ENCODE peak calls at places on chromosomes 11 and 22, in four cellular contexts. One of them, this sample, is unnamed.

GRCh38 chr22:19759459-19759993 is 1.1 kb upstream of the TBX1 start:
- DNase-seq in left lung: peak
- DNase-seq in psoas muscle: no peak
- DNase-seq in suprapubic skin: no peak
- DNase-seq in this sample: no peak

GRCh38 chr11:95569207-95569606 is 220.4 kb downstream of the FAM76B start:
- DNase-seq in psoas muscle: no peak
- DNase-seq in suprapubic skin: no peak
- DNase-seq in left lung: no peak
- DNase-seq in this sample: no peak

GRCh38 chr11:79304599-79305212 is 136.1 kb downstream of the TENM4 start:
- DNase-seq in psoas muscle: no peak
- DNase-seq in left lung: no peak
- DNase-seq in suprapubic skin: no peak
- DNase-seq in this sample: peak

GRCh38 chr11:11456896-11457295 is 103.8 kb upstream of the CSNK2A3 start:
- DNase-seq in psoas muscle: no peak
- DNase-seq in suprapubic skin: no peak
- DNase-seq in left lung: no peak
- DNase-seq in this sample: no peak

GRCh38 chr11:34454308-34455032 is 15.7 kb downstream of the CAT start:
- DNase-seq in suprapubic skin: no peak
- DNase-seq in left lung: no peak
- DNase-seq in psoas muscle: no peak
- DNase-seq in this sample: no peak

GRCh38 chr11:103085758-103086365 is 6.1 kb downstream of the DCUN1D5 start:
- DNase-seq in suprapubic skin: no peak
- DNase-seq in psoas muscle: no peak
- DNase-seq in left lung: no peak
- DNase-seq in this sample: no peak

GRCh38 chr11:3916962-3917361 is 61.5 kb downstream of the STIM1 start:
- DNase-seq in suprapubic skin: no peak
- DNase-seq in psoas muscle: no peak
- DNase-seq in left lung: no peak
- DNase-seq in this sample: no peak

GRCh38 chr11:115155978-115156377 is 348.2 kb downstream of the CADM1 start:
- DNase-seq in suprapubic skin: no peak
- DNase-seq in psoas muscle: no peak
- DNase-seq in left lung: no peak
- DNase-seq in this sample: no peak

GRCh38 chr11:118098996-118099837 is 12.5 kb upstream of the SMIM35 start:
- DNase-seq in suprapubic skin: no peak
- DNase-seq in left lung: no peak
- DNase-seq in psoas muscle: no peak
- DNase-seq in this sample: no peak

GRCh38 chr11:17988465-17988864 is 24.4 kb downstream of the SERGEF start:
- DNase-seq in psoas muscle: no peak
- DNase-seq in left lung: no peak
- DNase-seq in suprapubic skin: no peak
- DNase-seq in this sample: no peak

GRCh38 chr11:107705027-107705426 is 6.8 kb downstream of the SLN start:
- DNase-seq in suprapubic skin: no peak
- DNase-seq in left lung: no peak
- DNase-seq in psoas muscle: no peak
- DNase-seq in this sample: no peak

GRCh38 chr11:127136438-127136837 is 135.9 kb upstream of the KIRREL3 start:
- DNase-seq in suprapubic skin: no peak
- DNase-seq in left lung: no peak
- DNase-seq in psoas muscle: no peak
- DNase-seq in this sample: no peak
- TF ChIP-seq CTCF in suprapubic skin: no peak
- TF ChIP-seq CTCF in left lung: no peak
- TF ChIP-seq CTCF in psoas muscle: no peak
- TF ChIP-seq CTCF in this sample: no peak

GRCh38 chr11:9094420-9094819 is 3.0 kb upstream of the SCUBE2 start:
- DNase-seq in left lung: no peak
- DNase-seq in psoas muscle: no peak
- DNase-seq in suprapubic skin: no peak
- DNase-seq in this sample: no peak

GRCh38 chr11:9096427-9096826 is 5.0 kb upstream of the SCUBE2 start:
- DNase-seq in psoas muscle: no peak
- DNase-seq in suprapubic skin: no peak
- DNase-seq in left lung: no peak
- DNase-seq in this sample: no peak

GRCh38 chr11:9092085-9092484 is 686 bp upstream of the SCUBE2 start:
- DNase-seq in suprapubic skin: no peak
- DNase-seq in left lung: no peak
- DNase-seq in psoas muscle: no peak
- DNase-seq in this sample: no peak

GRCh38 chr11:9092846-9093778 is 1.7 kb upstream of the SCUBE2 start:
- DNase-seq in left lung: no peak
- DNase-seq in suprapubic skin: no peak
- DNase-seq in psoas muscle: no peak
- DNase-seq in this sample: no peak

DNA sequence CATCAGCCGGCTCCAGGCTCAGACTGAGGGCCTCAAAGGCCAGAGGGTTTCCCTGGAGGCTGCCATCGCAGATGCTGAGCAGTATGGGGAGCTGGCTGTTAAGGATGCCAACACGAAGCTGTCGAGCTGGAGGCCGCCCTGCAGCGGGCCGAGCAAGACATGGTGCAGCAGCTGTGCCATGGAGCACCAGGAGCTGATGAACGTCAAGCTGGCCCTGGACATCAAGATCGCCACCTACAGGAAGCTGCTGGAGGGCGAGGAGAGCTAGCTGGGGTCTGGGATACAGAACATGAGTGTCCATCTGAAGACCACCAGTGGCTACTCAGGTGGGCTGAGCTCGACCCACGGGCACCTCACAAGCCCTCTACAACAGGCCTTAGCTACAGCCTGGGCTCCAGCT is 4.0 kb upstream of the SCUBE2 start:
- DNase-seq in psoas muscle: no peak
- DNase-seq in left lung: no peak
- DNase-seq in suprapubic skin: no peak
- DNase-seq in this sample: no peak
- TF ChIP-seq CTCF in psoas muscle: no peak
- TF ChIP-seq CTCF in left lung: no peak
- TF ChIP-seq CTCF in suprapubic skin: no peak
- TF ChIP-seq CTCF in this sample: peak

DNA sequence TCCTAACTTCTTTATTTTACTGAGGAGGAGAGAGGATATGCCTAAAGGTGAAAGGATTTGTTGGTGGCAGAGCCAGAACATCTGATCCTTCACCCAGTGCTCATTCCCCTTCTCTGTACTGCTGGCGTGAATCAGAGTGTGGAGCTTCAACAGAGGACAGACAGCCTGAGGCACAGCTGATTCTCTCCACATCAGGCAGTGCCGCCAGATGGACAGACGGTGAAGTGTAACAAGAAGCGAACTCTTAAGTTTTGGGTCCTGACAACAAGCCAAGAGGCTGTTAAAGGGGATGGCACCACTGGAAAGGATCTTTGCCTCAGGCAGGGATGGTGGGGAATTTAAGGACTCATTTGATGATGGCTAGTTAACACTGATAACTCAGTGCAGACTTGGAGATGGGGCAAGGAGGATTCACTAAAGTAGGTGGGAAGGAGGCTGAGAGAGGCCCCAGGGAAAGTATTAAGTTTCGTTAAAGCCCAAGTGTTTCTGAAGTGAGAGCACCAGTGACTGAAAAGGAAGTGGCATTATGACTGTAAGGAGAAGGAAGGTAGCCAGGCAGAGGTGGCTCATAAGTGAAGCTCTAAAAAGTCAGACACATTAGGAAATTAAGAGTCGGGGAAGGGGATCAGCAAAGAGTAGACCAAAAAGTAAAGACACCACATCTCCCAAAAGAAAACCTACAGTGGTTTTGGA is 81.3 kb downstream of the CLPB start:
- DNase-seq in left lung: no peak
- DNase-seq in psoas muscle: no peak
- DNase-seq in suprapubic skin: no peak
- DNase-seq in this sample: peak
- TF ChIP-seq CTCF in left lung: no peak
- TF ChIP-seq CTCF in psoas muscle: no peak
- TF ChIP-seq CTCF in suprapubic skin: no peak
- TF ChIP-seq CTCF in this sample: peak

GRCh38 chr11:44658451-44658850 is 68.3 kb upstream of the TSPAN18 start:
- DNase-seq in suprapubic skin: no peak
- DNase-seq in left lung: no peak
- DNase-seq in psoas muscle: no peak
- DNase-seq in this sample: no peak
- TF ChIP-seq CTCF in suprapubic skin: no peak
- TF ChIP-seq CTCF in left lung: no peak
- TF ChIP-seq CTCF in psoas muscle: no peak
- TF ChIP-seq CTCF in this sample: peak

GRCh38 chr22:48973694-48974041 is 854.0 kb downstream of the BRD1 start:
- DNase-seq in left lung: peak
- DNase-seq in psoas muscle: no peak
- DNase-seq in suprapubic skin: no peak
- DNase-seq in this sample: no peak

GRCh38 chr22:48972979-48973693 is 854.5 kb downstream of the BRD1 start:
- DNase-seq in suprapubic skin: no peak
- DNase-seq in left lung: peak
- DNase-seq in psoas muscle: no peak
- DNase-seq in this sample: no peak

DNA sequence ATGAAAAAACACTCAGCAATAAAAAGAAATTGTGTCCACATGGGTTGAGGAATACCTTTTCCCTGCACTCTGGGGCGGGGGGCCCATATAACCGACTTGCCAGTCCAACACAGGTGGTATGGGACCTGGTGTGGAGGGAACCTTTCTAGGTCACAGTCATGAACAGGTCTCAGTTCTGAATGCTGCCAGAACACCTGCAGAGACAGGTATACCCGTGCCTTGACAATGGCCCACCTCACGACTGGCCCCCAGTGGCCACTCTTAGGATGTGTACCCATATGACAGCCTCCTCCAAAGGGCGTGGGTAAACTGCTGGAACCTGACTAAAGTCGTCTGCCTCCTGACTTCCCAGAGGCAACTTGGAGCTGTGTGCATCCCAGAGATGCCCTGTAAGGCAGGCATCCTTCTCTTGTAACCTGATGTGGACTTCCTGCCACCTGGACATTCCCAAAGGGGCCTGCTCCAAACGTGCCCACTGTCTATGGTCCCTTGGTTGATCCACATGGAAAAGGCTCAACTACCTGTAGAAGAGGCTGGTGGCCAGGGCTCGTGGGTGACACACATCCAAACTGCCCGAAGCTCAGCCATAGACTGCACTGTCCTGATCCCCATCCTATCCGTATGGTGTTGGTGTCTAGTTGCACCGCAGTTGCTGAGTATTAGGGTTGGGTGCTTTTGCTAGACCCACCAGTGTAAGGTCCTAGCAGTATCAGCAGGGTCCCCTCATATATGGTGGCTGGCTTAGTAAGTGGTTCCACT is 859.3 kb downstream of the BRD1 start:
- DNase-seq in suprapubic skin: peak
- DNase-seq in left lung: peak
- DNase-seq in psoas muscle: no peak
- DNase-seq in this sample: no peak
- TF ChIP-seq CTCF in suprapubic skin: no peak
- TF ChIP-seq CTCF in left lung: no peak
- TF ChIP-seq CTCF in psoas muscle: no peak
- TF ChIP-seq CTCF in this sample: peak

DNA sequence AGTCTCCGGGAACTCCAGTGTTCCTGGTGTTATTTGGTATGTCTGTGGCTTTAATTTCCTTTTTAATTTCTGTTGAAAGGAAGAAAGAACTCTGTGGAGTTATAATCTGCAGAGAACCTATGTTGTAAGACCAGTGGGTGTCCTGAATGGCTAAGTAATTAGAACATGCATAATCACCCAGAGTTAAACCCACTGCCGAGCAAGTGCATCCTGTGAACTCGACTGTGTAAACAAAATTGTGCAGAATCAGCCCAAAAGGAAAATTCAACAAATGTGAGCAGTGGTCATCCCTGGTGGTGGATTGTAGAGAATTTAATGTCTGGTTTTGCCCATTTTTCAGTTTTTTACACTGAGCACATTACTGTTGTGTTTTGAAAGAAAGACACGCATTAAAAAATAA is 162.5 kb downstream of the COMMD9 start:
- DNase-seq in left lung: no peak
- DNase-seq in psoas muscle: no peak
- DNase-seq in suprapubic skin: no peak
- DNase-seq in this sample: no peak
- TF ChIP-seq CTCF in left lung: no peak
- TF ChIP-seq CTCF in psoas muscle: no peak
- TF ChIP-seq CTCF in suprapubic skin: no peak
- TF ChIP-seq CTCF in this sample: no peak

DNA sequence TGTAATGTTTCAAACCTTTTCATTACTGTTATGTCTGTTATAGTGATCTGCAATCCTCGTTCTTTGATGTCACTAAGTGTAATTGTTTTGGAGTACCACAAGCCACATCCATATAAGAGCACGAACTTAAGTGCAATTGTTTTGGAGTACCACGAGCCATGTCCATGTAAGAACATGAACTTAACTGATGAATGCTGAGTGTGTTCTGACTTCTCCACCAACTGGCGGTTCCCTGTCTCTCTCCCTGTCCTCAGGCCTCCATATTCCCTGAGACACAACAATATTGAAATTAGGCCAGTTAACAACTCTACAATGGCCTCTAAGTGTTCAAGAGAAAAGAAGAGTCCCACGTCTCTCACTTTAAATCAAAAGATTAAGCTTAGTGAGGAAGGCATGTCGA is 23.5 kb downstream of the TESMIN start:
- DNase-seq in left lung: no peak
- DNase-seq in suprapubic skin: no peak
- DNase-seq in psoas muscle: no peak
- DNase-seq in this sample: no peak
- TF ChIP-seq CTCF in left lung: no peak
- TF ChIP-seq CTCF in suprapubic skin: no peak
- TF ChIP-seq CTCF in psoas muscle: no peak
- TF ChIP-seq CTCF in this sample: no peak

GRCh38 chr11:1718326-1718725 is 21.3 kb downstream of the KRTAP5-6 start:
- DNase-seq in suprapubic skin: no peak
- DNase-seq in psoas muscle: no peak
- DNase-seq in left lung: no peak
- DNase-seq in this sample: no peak

GRCh38 chr11:1714908-1715885 is 18.2 kb downstream of the KRTAP5-6 start:
- DNase-seq in suprapubic skin: no peak
- DNase-seq in psoas muscle: no peak
- DNase-seq in left lung: peak
- DNase-seq in this sample: no peak

GRCh38 chr11:1717745-1718144 is 20.8 kb downstream of the KRTAP5-6 start:
- DNase-seq in left lung: peak
- DNase-seq in suprapubic skin: no peak
- DNase-seq in psoas muscle: no peak
- DNase-seq in this sample: no peak

GRCh38 chr11:1719781-1720180 is 22.8 kb downstream of the KRTAP5-6 start:
- DNase-seq in psoas muscle: no peak
- DNase-seq in suprapubic skin: no peak
- DNase-seq in left lung: no peak
- DNase-seq in this sample: no peak
- TF ChIP-seq CTCF in psoas muscle: no peak
- TF ChIP-seq CTCF in suprapubic skin: no peak
- TF ChIP-seq CTCF in left lung: no peak
- TF ChIP-seq CTCF in this sample: no peak

DNA sequence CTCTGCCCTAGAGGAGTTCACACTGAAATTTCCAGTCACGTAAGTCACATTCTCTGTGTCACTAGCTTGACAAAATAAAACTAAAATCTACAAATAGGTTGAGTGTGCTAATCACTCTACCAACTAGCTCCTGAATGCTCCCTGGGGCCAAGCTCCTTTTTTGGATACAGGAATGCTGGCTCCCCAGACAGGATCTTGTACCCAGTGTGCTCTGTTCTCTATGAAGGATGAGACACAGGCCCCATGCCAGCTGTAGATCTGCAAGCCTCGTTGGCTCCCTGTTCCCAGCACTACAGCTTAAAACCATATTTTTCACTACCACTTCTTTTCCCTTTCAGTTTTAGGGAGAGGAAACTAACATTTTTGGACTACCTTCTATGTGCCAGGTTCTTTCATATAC is 3.7 kb upstream of the IPO7 start:
- DNase-seq in left lung: no peak
- DNase-seq in suprapubic skin: no peak
- DNase-seq in psoas muscle: no peak
- DNase-seq in this sample: no peak
- TF ChIP-seq CTCF in left lung: no peak
- TF ChIP-seq CTCF in suprapubic skin: no peak
- TF ChIP-seq CTCF in psoas muscle: no peak
- TF ChIP-seq CTCF in this sample: no peak